ENCODE peak calls at places on chromosomes 16 and 17, in four cellular contexts. R is left ventricle myocardium inferior, A is transverse colon, U is right lobe of liver. F is an unnamed sample. For H3K4me1, the result is how much of the 10 kb centered on the place peaks cover.

GRCh38 chr17:67542219-67543114 is 165.4 kb downstream of the PITPNC1 start:
- DNase-seq in R (no peak), A (no peak), U (no peak), F (no peak)

GRCh38 chr16:49575352-49576172 is 202.0 kb downstream of the C16orf78 start:
- DNase-seq in R (peak), A (peak), U (no peak), F (no peak)

GRCh38 chr17:55279788-55280579 is 15.2 kb downstream of the HLF start:
- DNase-seq in R (no peak), A (no peak), U (no peak), F (no peak)

GRCh38 chr16:54240180-54241125 is 46.1 kb downstream of the IRX3 start:
- DNase-seq in R (peak), A (no peak), U (no peak), F (no peak)

GRCh38 chr16:48206594-48207242 is 37.4 kb upstream of the LONP2 start:
- DNase-seq in R (no peak), A (no peak), U (peak), F (no peak)

GRCh38 chr16:67245189-67245585 is 2.1 kb downstream of the FHOD1 start:
- DNase-seq in R (no peak), A (no peak), U (no peak), F (no peak)

GRCh38 chr16:57862698-57863433 is 60.6 kb upstream of the KIFC3 start:
- DNase-seq in R (no peak), A (peak), U (peak), F (no peak)

GRCh38 chr16:89143201-89143741 is 28.3 kb upstream of the CDH15 start:
- DNase-seq in R (no peak), A (no peak), U (no peak), F (no peak)

GRCh38 chr17:15290186-15290536 is 25.0 kb upstream of the PMP22 start:
- DNase-seq in R (no peak), A (no peak), U (no peak), F (no peak)

GRCh38 chr17:57106107-57106835 is 21.2 kb downstream of the AKAP1 start:
- DNase-seq in R (peak), A (peak), U (no peak), F (peak)

GRCh38 chr17:43871947-43872690 is 25.1 kb downstream of the CD300LG start:
- DNase-seq in R (no peak), A (peak), U (no peak), F (no peak)

GRCh38 chr16:22004321-22004720 is 3.4 kb upstream of the PDZD9 start:
- DNase-seq in R (no peak), A (no peak), U (no peak), F (no peak)

GRCh38 chr16:11621920-11622651 is 35.4 kb upstream of the LITAF start:
- DNase-seq in R (no peak), A (no peak), U (no peak), F (no peak)

GRCh38 chr17:50505731-50506130 is 2.5 kb upstream of the MYCBPAP start:
- DNase-seq in R (no peak), A (no peak), U (no peak), F (no peak)

GRCh38 chr16:80092686-80093085 is 448.1 kb upstream of the DYNLRB2 start:
- DNase-seq in R (no peak), A (no peak), U (no peak), F (no peak)

GRCh38 chr16:75486666-75487313 is 8.5 kb downstream of the CHST6 start:
- DNase-seq in R (no peak), A (no peak), U (no peak), F (no peak)

GRCh38 chr16:30054959-30055553 is 10.5 kb upstream of the ALDOA start:
- DNase-seq in R (no peak), A (peak), U (no peak), F (peak)

GRCh38 chr17:71922439-71922838 is 198.4 kb upstream of the SOX9 start:
- DNase-seq in R (no peak), A (no peak), U (no peak), F (no peak)

GRCh38 chr17:49787932-49788442 is 494 bp upstream of the KAT7 start:
- DNase-seq in R (no peak), A (peak), U (no peak), F (no peak)

GRCh38 chr17:30361766-30362279 is 16.9 kb upstream of the CPD start:
- DNase-seq in R (no peak), A (no peak), U (no peak), F (no peak)

GRCh38 chr17:33436321-33436720 is 143.2 kb upstream of the ASIC2 start:
- DNase-seq in R (no peak), A (no peak), U (no peak), F (no peak)

GRCh38 chr17:51258756-51259573 is 884 bp downstream of the MBTD1 start:
- DNase-seq in R (no peak), A (peak), U (peak), F (peak)

GRCh38 chr17:35095741-35096140 is 23.9 kb downstream of the RAD51D start:
- DNase-seq in R (no peak), A (no peak), U (no peak), F (no peak)

GRCh38 chr16:20347666-20348364 is 4.7 kb downstream of the UMOD start:
- DNase-seq in R (no peak), A (no peak), U (no peak), F (peak)

GRCh38 chr16:27281285-27281684 is 12.7 kb upstream of the NSMCE1 start:
- DNase-seq in R (no peak), A (no peak), U (peak), F (no peak)

GRCh38 chr17:40110457-40110856 is 10.1 kb upstream of the NR1D1 start:
- DNase-seq in R (no peak), A (no peak), U (no peak), F (no peak)

GRCh38 chr17:30093463-30094147 is 23.0 kb upstream of the NSRP1 start:
- DNase-seq in R (no peak), A (peak), U (no peak), F (no peak)

GRCh38 chr16:49530396-49530795 is 156.8 kb downstream of the C16orf78 start:
- DNase-seq in R (no peak), A (no peak), U (no peak), F (no peak)

GRCh38 chr17:56150631-56151030 is 2.6 kb upstream of the ANKFN1 start:
- DNase-seq in R (no peak), A (no peak), U (no peak), F (no peak)

DNA sequence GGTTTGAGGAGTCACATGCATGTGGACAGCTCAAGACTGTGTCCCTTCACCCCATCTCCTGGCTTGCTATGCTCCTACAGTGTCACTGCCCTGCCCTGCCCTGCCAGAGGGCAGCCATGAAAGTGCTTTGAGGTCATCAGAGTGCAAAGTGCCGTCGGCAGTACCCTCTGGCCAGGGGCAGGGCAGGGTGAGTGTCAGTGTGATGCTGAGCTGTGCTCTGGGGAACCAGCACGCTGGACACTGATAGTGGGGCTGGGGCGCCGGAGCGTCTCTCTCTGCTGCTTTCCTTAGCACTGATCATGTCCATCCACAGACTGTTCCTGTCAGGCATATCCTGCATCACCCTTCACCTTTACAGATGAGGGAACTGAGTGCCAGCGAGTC is 1.6 kb upstream of the SPATA32 start:
- DNase-seq in R (no peak), A (no peak), U (peak), F (no peak)
- H3K4me1 ChIP-seq in R (half or more), A (under half), U (under half), F (under half)

GRCh38 chr16:85563515-85564276 is 49.4 kb upstream of the GSE1 start:
- DNase-seq in R (peak), A (peak), U (peak), F (peak)
- TF ChIP-seq CTCF in R (peak), A (peak), U (peak), F (no peak)

GRCh38 chr17:77456951-77457548 is 316.3 kb downstream of the SEC14L1 start:
- DNase-seq in R (no peak), A (no peak), U (no peak), F (no peak)

GRCh38 chr17:77459018-77459755 is 318.4 kb downstream of the SEC14L1 start:
- DNase-seq in R (no peak), A (no peak), U (no peak), F (no peak)

GRCh38 chr17:77456271-77456950 is 315.6 kb downstream of the SEC14L1 start:
- DNase-seq in R (no peak), A (peak), U (no peak), F (no peak)

GRCh38 chr17:77458202-77459017 is 317.6 kb downstream of the SEC14L1 start:
- DNase-seq in R (no peak), A (no peak), U (no peak), F (no peak)

GRCh38 chr17:77457572-77458201 is 316.9 kb downstream of the SEC14L1 start:
- DNase-seq in R (no peak), A (no peak), U (no peak), F (no peak)
- H3K4me3 ChIP-seq in R (no peak), A (no peak), U (no peak), F (no peak)

DNA sequence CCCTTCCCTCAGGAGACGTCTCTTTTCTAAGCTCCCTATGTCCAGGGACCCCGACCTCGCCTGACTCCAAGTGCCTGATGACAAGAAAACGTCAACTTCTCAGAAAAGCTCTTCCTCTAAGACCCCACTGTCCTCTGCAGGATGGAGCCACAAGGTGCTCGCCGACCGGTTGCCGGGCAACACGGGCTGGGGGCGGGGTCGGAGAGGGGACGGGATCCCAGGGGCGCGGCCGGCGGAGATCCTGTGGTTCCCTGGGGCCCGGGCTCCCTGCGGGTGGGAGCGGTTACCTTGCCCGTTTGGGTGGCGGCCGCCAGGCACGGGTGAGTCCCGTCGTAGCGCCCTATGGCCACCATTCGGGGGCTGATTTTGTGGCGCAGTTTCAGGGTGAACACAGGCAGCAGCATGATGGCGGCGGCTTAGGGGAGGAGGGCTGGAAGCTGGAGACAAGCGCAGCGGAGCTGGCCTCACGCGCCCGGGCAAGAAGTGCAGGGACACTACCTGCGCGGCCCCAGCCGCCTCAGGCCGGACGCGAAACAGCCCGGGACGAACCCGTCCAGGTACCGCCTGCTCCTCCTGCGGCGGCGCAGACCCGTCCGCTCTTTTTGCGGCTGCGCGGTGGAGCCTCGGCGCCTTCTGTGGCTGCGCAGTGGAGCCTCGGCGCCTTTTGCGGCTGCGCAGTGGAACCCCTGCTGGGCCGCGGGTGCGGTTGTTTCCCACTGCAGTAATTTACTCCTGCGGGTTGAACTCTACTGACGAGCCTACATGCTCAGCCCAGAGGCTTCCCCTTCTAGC is at the start of gene BBS2:
- DNase-seq in R (peak), A (peak), U (peak), F (peak)
- H3K4me1 ChIP-seq in R (half or more), A (under half), U (under half), F (under half)

GRCh38 chr16:14070555-14070876 is 603 bp upstream of the MRTFB start:
- DNase-seq in R (no peak), A (no peak), U (no peak), F (no peak)

GRCh38 chr16:14071576-14072271 is 605 bp downstream of the MRTFB start:
- DNase-seq in R (no peak), A (no peak), U (no peak), F (peak)

GRCh38 chr16:14072360-14072759 is 1.2 kb downstream of the MRTFB start:
- DNase-seq in R (no peak), A (no peak), U (no peak), F (no peak)

GRCh38 chr16:14069818-14070217 is 1.3 kb upstream of the MRTFB start:
- DNase-seq in R (no peak), A (no peak), U (no peak), F (no peak)

DNA sequence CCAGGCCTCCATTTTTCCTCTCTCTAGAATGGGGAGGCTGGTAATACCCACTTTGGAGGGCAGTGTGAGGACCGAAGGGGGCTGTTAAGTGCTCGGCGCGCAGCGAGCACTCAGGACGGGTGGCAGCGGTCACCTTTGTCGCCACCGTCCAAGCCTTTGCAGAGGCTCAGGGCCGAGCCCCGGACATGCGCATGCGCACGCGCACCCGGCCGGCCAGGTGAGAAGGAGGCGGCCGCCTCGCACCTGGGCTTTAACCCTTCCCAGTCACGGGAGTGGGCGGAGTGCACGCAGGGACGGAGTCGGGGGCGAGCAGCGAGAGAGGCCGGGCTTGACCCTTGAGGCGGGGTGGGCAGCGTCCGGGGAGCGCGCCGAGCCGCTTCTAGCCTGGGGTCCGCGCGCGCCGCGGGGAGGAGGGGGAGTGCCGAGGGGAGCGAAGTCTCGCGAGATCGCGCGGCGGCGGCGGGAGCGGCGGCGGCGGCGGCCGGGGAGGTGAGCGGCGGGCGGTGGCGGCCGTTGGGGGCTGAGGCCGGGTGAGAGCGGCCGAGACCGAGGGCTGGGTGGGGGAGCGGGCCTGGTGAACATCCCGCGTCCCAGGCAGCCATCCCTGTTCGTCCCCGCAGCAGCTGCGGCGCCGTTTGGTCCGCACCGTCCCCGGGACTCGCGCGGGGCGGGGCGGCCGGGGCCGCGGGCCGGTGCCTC is at the start of gene MRTFB:
- DNase-seq in R (peak), A (peak), U (peak), F (peak)
- TF ChIP-seq CTCF in R (no peak), A (no peak), U (no peak), F (no peak)

DNA sequence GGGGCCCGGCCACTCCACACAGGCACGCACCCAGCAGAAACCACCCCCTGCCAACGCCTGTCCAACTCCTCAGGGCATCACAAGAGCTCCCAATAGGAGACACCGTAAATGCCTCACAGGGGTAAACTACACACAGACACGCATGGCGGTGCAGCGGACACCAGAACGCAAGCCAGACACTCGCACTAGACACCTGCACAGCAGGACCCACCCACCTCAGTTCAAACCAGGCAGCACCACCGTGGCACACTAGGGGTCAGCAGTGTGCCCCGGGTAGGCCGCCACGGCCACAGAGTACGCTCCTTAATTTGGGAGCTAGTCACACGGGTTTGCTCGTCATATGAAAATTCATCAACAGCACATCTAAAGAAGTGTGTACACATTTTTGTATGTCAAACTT is 3.4 kb downstream of the SLC38A10 start:
- DNase-seq in R (peak), A (peak), U (peak), F (peak)
- H3K4me3 ChIP-seq in R (no peak), A (no peak), U (no peak), F (no peak)

GRCh38 chr17:73304438-73304837 is 7.4 kb downstream of the CDC42EP4 start:
- DNase-seq in R (no peak), A (no peak), U (no peak), F (no peak)
- H3K4me1 ChIP-seq in R (half or more), A (half or more), U (under half), F (under half)

GRCh38 chr17:22692066-22692800 is 999.9 kb downstream of the KCNJ18 start:
- DNase-seq in R (no peak), A (no peak), U (no peak), F (no peak)

GRCh38 chr17:22695228-22695619 is 1002.9 kb downstream of the KCNJ18 start:
- DNase-seq in R (no peak), A (no peak), U (no peak), F (no peak)

GRCh38 chr17:22692801-22693171 is 1000.5 kb downstream of the KCNJ18 start:
- DNase-seq in R (no peak), A (no peak), U (no peak), F (no peak)

GRCh38 chr17:22694362-22695227 is 1002.3 kb downstream of the KCNJ18 start:
- DNase-seq in R (no peak), A (no peak), U (no peak), F (no peak)
- TF ChIP-seq CTCF in R (no peak), A (no peak), U (no peak), F (no peak)

GRCh38 chr16:31423241-31423640 is 4.9 kb downstream of the COX6A2 start:
- DNase-seq in R (no peak), A (no peak), U (no peak), F (peak)
- H3K4me3 ChIP-seq in R (no peak), A (no peak), U (no peak), F (no peak)